ENCODE peak calls at places on chromosome 3, in nine cellular contexts. One of them, this sample, is unnamed.
A peak's percentile ranks its signal among the peaks of the same experiment; 100 is the strongest.

GRCh38 chr3:73294532-73294931 is 233.1 kb downstream of the EBLN2 start:
- DNase-seq in neural progenitor cell: peak; percentile 56
- DNase-seq in mesenchymal stem cell: no peak
- DNase-seq in activated naive CD4-positive, alpha-beta T cell: no peak
- DNase-seq in MCF 10A: no peak
- DNase-seq in H54: no peak
- DNase-seq in endothelial cell of umbilical vein: no peak
- DNase-seq in amygdala: no peak
- DNase-seq in cardiac fibroblast: no peak
- DNase-seq in this sample: no peak

GRCh38 chr3:184261270-184262165 is at the start of gene CAMK2N2:
- DNase-seq in neural progenitor cell: peak; percentile 81
- DNase-seq in mesenchymal stem cell: peak; percentile 60
- DNase-seq in activated naive CD4-positive, alpha-beta T cell: peak; percentile 14
- DNase-seq in MCF 10A: peak; percentile 72
- DNase-seq in H54: peak; percentile 100
- DNase-seq in endothelial cell of umbilical vein: no peak
- DNase-seq in amygdala: peak; percentile 35
- DNase-seq in cardiac fibroblast: peak; percentile 47
- DNase-seq in this sample: peak; percentile 38

GRCh38 chr3:186361612-186362408 is at the start of gene DGKG:
- DNase-seq in neural progenitor cell: peak; percentile 59
- DNase-seq in mesenchymal stem cell: no peak
- DNase-seq in activated naive CD4-positive, alpha-beta T cell: no peak
- DNase-seq in MCF 10A: no peak
- DNase-seq in H54: peak; percentile 63
- DNase-seq in endothelial cell of umbilical vein: no peak
- DNase-seq in amygdala: peak; percentile 64
- DNase-seq in cardiac fibroblast: no peak
- DNase-seq in this sample: peak; percentile 22

GRCh38 chr3:189324538-189325138 is 152.9 kb downstream of the TPRG1 start:
- DNase-seq in neural progenitor cell: no peak
- DNase-seq in mesenchymal stem cell: peak; percentile 83
- DNase-seq in activated naive CD4-positive, alpha-beta T cell: peak; percentile 52
- DNase-seq in MCF 10A: peak; percentile 98
- DNase-seq in H54: peak; percentile 43
- DNase-seq in endothelial cell of umbilical vein: peak; percentile 10
- DNase-seq in amygdala: no peak
- DNase-seq in cardiac fibroblast: peak; percentile 82
- DNase-seq in this sample: peak; percentile 66

GRCh38 chr3:139121513-139122220 is 77.0 kb upstream of the PRR23C start:
- DNase-seq in neural progenitor cell: no peak
- DNase-seq in mesenchymal stem cell: no peak
- DNase-seq in activated naive CD4-positive, alpha-beta T cell: no peak
- DNase-seq in MCF 10A: no peak
- DNase-seq in H54: no peak
- DNase-seq in endothelial cell of umbilical vein: no peak
- DNase-seq in amygdala: no peak
- DNase-seq in cardiac fibroblast: no peak
- DNase-seq in this sample: no peak

GRCh38 chr3:188343894-188344293 is 189.9 kb downstream of the LPP start:
- DNase-seq in neural progenitor cell: no peak
- DNase-seq in mesenchymal stem cell: no peak
- DNase-seq in activated naive CD4-positive, alpha-beta T cell: no peak
- DNase-seq in MCF 10A: no peak
- DNase-seq in H54: no peak
- DNase-seq in endothelial cell of umbilical vein: no peak
- DNase-seq in amygdala: no peak
- DNase-seq in cardiac fibroblast: no peak
- DNase-seq in this sample: no peak

GRCh38 chr3:107598926-107599754 is 76.4 kb downstream of the BBX start:
- DNase-seq in neural progenitor cell: peak; percentile 44
- DNase-seq in mesenchymal stem cell: peak; percentile 65
- DNase-seq in activated naive CD4-positive, alpha-beta T cell: peak; percentile 18
- DNase-seq in MCF 10A: peak; percentile 34
- DNase-seq in H54: no peak
- DNase-seq in endothelial cell of umbilical vein: peak; percentile 84
- DNase-seq in amygdala: peak; percentile 1
- DNase-seq in cardiac fibroblast: peak; percentile 69
- DNase-seq in this sample: peak; percentile 82

GRCh38 chr3:52402706-52403270 is 42.1 kb downstream of the SEMA3G start:
- DNase-seq in neural progenitor cell: no peak
- DNase-seq in mesenchymal stem cell: no peak
- DNase-seq in activated naive CD4-positive, alpha-beta T cell: no peak
- DNase-seq in MCF 10A: no peak
- DNase-seq in H54: no peak
- DNase-seq in endothelial cell of umbilical vein: no peak
- DNase-seq in amygdala: no peak
- DNase-seq in cardiac fibroblast: no peak
- DNase-seq in this sample: no peak

GRCh38 chr3:14547693-14548092 is 7.6 kb upstream of the GRIP2 start:
- DNase-seq in neural progenitor cell: no peak
- DNase-seq in mesenchymal stem cell: no peak
- DNase-seq in activated naive CD4-positive, alpha-beta T cell: no peak
- DNase-seq in MCF 10A: no peak
- DNase-seq in H54: no peak
- DNase-seq in endothelial cell of umbilical vein: no peak
- DNase-seq in amygdala: no peak
- DNase-seq in cardiac fibroblast: no peak
- DNase-seq in this sample: no peak

GRCh38 chr3:157981819-157982218 is 124.4 kb downstream of the SHOX2 start:
- DNase-seq in neural progenitor cell: no peak
- DNase-seq in mesenchymal stem cell: no peak
- DNase-seq in activated naive CD4-positive, alpha-beta T cell: no peak
- DNase-seq in MCF 10A: peak; percentile 6
- DNase-seq in H54: no peak
- DNase-seq in endothelial cell of umbilical vein: no peak
- DNase-seq in amygdala: no peak
- DNase-seq in cardiac fibroblast: no peak
- DNase-seq in this sample: no peak

GRCh38 chr3:49813497-49814174 is at the start of gene UBA7:
- DNase-seq in neural progenitor cell: no peak
- DNase-seq in mesenchymal stem cell: peak; percentile 83
- DNase-seq in activated naive CD4-positive, alpha-beta T cell: peak; percentile 26
- DNase-seq in MCF 10A: peak; percentile 47
- DNase-seq in H54: peak; percentile 73
- DNase-seq in endothelial cell of umbilical vein: peak; percentile 78
- DNase-seq in amygdala: no peak
- DNase-seq in cardiac fibroblast: peak; percentile 73
- DNase-seq in this sample: peak; percentile 71

GRCh38 chr3:13626915-13627460 is 78.1 kb downstream of the FBLN2 start:
- DNase-seq in neural progenitor cell: no peak
- DNase-seq in mesenchymal stem cell: no peak
- DNase-seq in activated naive CD4-positive, alpha-beta T cell: no peak
- DNase-seq in MCF 10A: no peak
- DNase-seq in H54: no peak
- DNase-seq in endothelial cell of umbilical vein: no peak
- DNase-seq in amygdala: no peak
- DNase-seq in cardiac fibroblast: no peak
- DNase-seq in this sample: no peak

GRCh38 chr3:5262507-5262906 is 75.0 kb downstream of the EDEM1 start:
- DNase-seq in neural progenitor cell: no peak
- DNase-seq in mesenchymal stem cell: no peak
- DNase-seq in activated naive CD4-positive, alpha-beta T cell: no peak
- DNase-seq in MCF 10A: no peak
- DNase-seq in H54: no peak
- DNase-seq in endothelial cell of umbilical vein: no peak
- DNase-seq in amygdala: no peak
- DNase-seq in cardiac fibroblast: no peak
- DNase-seq in this sample: no peak

GRCh38 chr3:72185549-72186484 is 400.9 kb upstream of the PROK2 start:
- DNase-seq in neural progenitor cell: no peak
- DNase-seq in mesenchymal stem cell: peak; percentile 54
- DNase-seq in activated naive CD4-positive, alpha-beta T cell: no peak
- DNase-seq in MCF 10A: peak; percentile 44
- DNase-seq in H54: peak; percentile 63
- DNase-seq in endothelial cell of umbilical vein: peak; percentile 64
- DNase-seq in amygdala: no peak
- DNase-seq in cardiac fibroblast: peak; percentile 87
- DNase-seq in this sample: peak; percentile 51

GRCh38 chr3:165837058-165837525 is at the start of gene BCHE:
- DNase-seq in neural progenitor cell: peak; percentile 50
- DNase-seq in mesenchymal stem cell: peak; percentile 76
- DNase-seq in activated naive CD4-positive, alpha-beta T cell: no peak
- DNase-seq in MCF 10A: peak; percentile 10
- DNase-seq in H54: peak; percentile 12
- DNase-seq in endothelial cell of umbilical vein: peak; percentile 78
- DNase-seq in amygdala: no peak
- DNase-seq in cardiac fibroblast: peak; percentile 75
- DNase-seq in this sample: peak; percentile 0

GRCh38 chr3:8110966-8111798 is 390.4 kb upstream of the LMCD1 start:
- DNase-seq in neural progenitor cell: peak; percentile 77
- DNase-seq in mesenchymal stem cell: peak; percentile 74
- DNase-seq in activated naive CD4-positive, alpha-beta T cell: peak; percentile 9
- DNase-seq in MCF 10A: peak; percentile 72
- DNase-seq in H54: peak; percentile 19
- DNase-seq in endothelial cell of umbilical vein: peak; percentile 91
- DNase-seq in amygdala: peak; percentile 27
- DNase-seq in cardiac fibroblast: peak; percentile 79
- DNase-seq in this sample: peak; percentile 83

GRCh38 chr3:37726445-37727000 is 135.2 kb upstream of the CTDSPL start:
- DNase-seq in neural progenitor cell: no peak
- DNase-seq in mesenchymal stem cell: no peak
- DNase-seq in activated naive CD4-positive, alpha-beta T cell: no peak
- DNase-seq in MCF 10A: no peak
- DNase-seq in H54: no peak
- DNase-seq in endothelial cell of umbilical vein: peak; percentile 77
- DNase-seq in amygdala: no peak
- DNase-seq in cardiac fibroblast: no peak
- DNase-seq in this sample: peak; percentile 91

GRCh38 chr3:105580551-105580950 is 213.8 kb downstream of the ALCAM start:
- DNase-seq in neural progenitor cell: no peak
- DNase-seq in mesenchymal stem cell: no peak
- DNase-seq in activated naive CD4-positive, alpha-beta T cell: no peak
- DNase-seq in MCF 10A: no peak
- DNase-seq in H54: no peak
- DNase-seq in endothelial cell of umbilical vein: no peak
- DNase-seq in amygdala: no peak
- DNase-seq in cardiac fibroblast: no peak
- DNase-seq in this sample: no peak

GRCh38 chr3:16741103-16741758 is 136.0 kb upstream of the DAZL start:
- DNase-seq in neural progenitor cell: no peak
- DNase-seq in mesenchymal stem cell: peak; percentile 4
- DNase-seq in activated naive CD4-positive, alpha-beta T cell: no peak
- DNase-seq in MCF 10A: peak; percentile 92
- DNase-seq in H54: peak; percentile 38
- DNase-seq in endothelial cell of umbilical vein: no peak
- DNase-seq in amygdala: no peak
- DNase-seq in cardiac fibroblast: peak; percentile 94
- DNase-seq in this sample: no peak

GRCh38 chr3:11154036-11154952 is at the start of gene HRH1:
- DNase-seq in neural progenitor cell: peak; percentile 65
- DNase-seq in mesenchymal stem cell: no peak
- DNase-seq in activated naive CD4-positive, alpha-beta T cell: no peak
- DNase-seq in MCF 10A: peak; percentile 23
- DNase-seq in H54: no peak
- DNase-seq in endothelial cell of umbilical vein: peak; percentile 45
- DNase-seq in amygdala: no peak
- DNase-seq in cardiac fibroblast: peak; percentile 41
- DNase-seq in this sample: peak; percentile 29

GRCh38 chr3:12467746-12468145 is 16.5 kb upstream of the TSEN2 start:
- DNase-seq in neural progenitor cell: no peak
- DNase-seq in mesenchymal stem cell: no peak
- DNase-seq in activated naive CD4-positive, alpha-beta T cell: no peak
- DNase-seq in MCF 10A: no peak
- DNase-seq in H54: no peak
- DNase-seq in endothelial cell of umbilical vein: no peak
- DNase-seq in amygdala: no peak
- DNase-seq in cardiac fibroblast: no peak
- DNase-seq in this sample: no peak

GRCh38 chr3:4504340-4505261 is 11.5 kb downstream of the ITPR1 start:
- DNase-seq in neural progenitor cell: no peak
- DNase-seq in mesenchymal stem cell: peak; percentile 28
- DNase-seq in activated naive CD4-positive, alpha-beta T cell: no peak
- DNase-seq in MCF 10A: peak; percentile 69
- DNase-seq in H54: no peak
- DNase-seq in endothelial cell of umbilical vein: no peak
- DNase-seq in amygdala: no peak
- DNase-seq in cardiac fibroblast: peak; percentile 52
- DNase-seq in this sample: peak; percentile 4

GRCh38 chr3:127792664-127793292 is 29.5 kb downstream of the MGLL start:
- DNase-seq in neural progenitor cell: no peak
- DNase-seq in mesenchymal stem cell: peak; percentile 80
- DNase-seq in activated naive CD4-positive, alpha-beta T cell: no peak
- DNase-seq in MCF 10A: peak; percentile 90
- DNase-seq in H54: no peak
- DNase-seq in endothelial cell of umbilical vein: peak; percentile 82
- DNase-seq in amygdala: no peak
- DNase-seq in cardiac fibroblast: peak; percentile 99
- DNase-seq in this sample: peak; percentile 90

GRCh38 chr3:171704814-171705213 is 105.5 kb downstream of the PLD1 start:
- DNase-seq in neural progenitor cell: no peak
- DNase-seq in mesenchymal stem cell: no peak
- DNase-seq in activated naive CD4-positive, alpha-beta T cell: no peak
- DNase-seq in MCF 10A: no peak
- DNase-seq in H54: no peak
- DNase-seq in endothelial cell of umbilical vein: no peak
- DNase-seq in amygdala: no peak
- DNase-seq in cardiac fibroblast: no peak
- DNase-seq in this sample: no peak

GRCh38 chr3:144105542-144105941 is 133.9 kb downstream of the DIPK2A start:
- DNase-seq in neural progenitor cell: no peak
- DNase-seq in mesenchymal stem cell: no peak
- DNase-seq in activated naive CD4-positive, alpha-beta T cell: no peak
- DNase-seq in MCF 10A: no peak
- DNase-seq in H54: no peak
- DNase-seq in endothelial cell of umbilical vein: no peak
- DNase-seq in amygdala: no peak
- DNase-seq in cardiac fibroblast: no peak
- DNase-seq in this sample: no peak

GRCh38 chr3:31903686-31904431 is 77.2 kb downstream of the OSBPL10 start:
- DNase-seq in neural progenitor cell: no peak
- DNase-seq in mesenchymal stem cell: no peak
- DNase-seq in activated naive CD4-positive, alpha-beta T cell: no peak
- DNase-seq in MCF 10A: peak; percentile 58
- DNase-seq in H54: no peak
- DNase-seq in endothelial cell of umbilical vein: no peak
- DNase-seq in amygdala: no peak
- DNase-seq in cardiac fibroblast: no peak
- DNase-seq in this sample: no peak

GRCh38 chr3:33103480-33103879 is 6.5 kb upstream of the GLB1 start:
- DNase-seq in neural progenitor cell: no peak
- DNase-seq in mesenchymal stem cell: no peak
- DNase-seq in activated naive CD4-positive, alpha-beta T cell: no peak
- DNase-seq in MCF 10A: no peak
- DNase-seq in H54: no peak
- DNase-seq in endothelial cell of umbilical vein: no peak
- DNase-seq in amygdala: no peak
- DNase-seq in cardiac fibroblast: no peak
- DNase-seq in this sample: no peak